ENCODE peak calls at places on chromosomes 5 and 9, in seven cellular contexts. H is stomach, O is astrocyte of the spinal cord, P is GM23248, U is neuronal stem cell, V is fibroblast of mammary gland, W is AG09309. C is an unnamed sample.

GRCh38 chr9:136122425-136123383 is 4.0 kb upstream of the TMEM250 start:
- DNase-seq in H (peak; percentile 83), O (peak; percentile 36), P (peak; percentile 74), U (peak; percentile 72), V (peak; percentile 41), W (no peak), C (no peak)

GRCh38 chr9:21506910-21507795 is 25.0 kb upstream of the IFNE start:
- DNase-seq in H (no peak), O (peak; percentile 85), P (peak; percentile 92), U (no peak), V (peak; percentile 95), W (peak; percentile 85), C (peak; percentile 91)

GRCh38 chr9:27339661-27340295 is 42.8 kb upstream of the EQTN start:
- DNase-seq in H (no peak), O (no peak), P (no peak), U (no peak), V (no peak), W (no peak), C (no peak)

GRCh38 chr5:80919678-80920196 is 40.4 kb upstream of the RASGRF2 start:
- DNase-seq in H (no peak), O (no peak), P (no peak), U (no peak), V (peak; percentile 5), W (no peak), C (no peak)

GRCh38 chr5:115601709-115602584 is at the start of gene TICAM2:
- DNase-seq in H (peak; percentile 56), O (peak; percentile 74), P (peak; percentile 84), U (peak; percentile 47), V (peak; percentile 81), W (no peak), C (no peak)

GRCh38 chr9:83081846-83082245 is 18.9 kb upstream of the RASEF start:
- DNase-seq in H (no peak), O (no peak), P (no peak), U (no peak), V (no peak), W (no peak), C (no peak)

GRCh38 chr5:139711067-139711851 is 63.1 kb downstream of the CXXC5 start:
- DNase-seq in H (no peak), O (peak; percentile 45), P (peak; percentile 82), U (peak; percentile 73), V (peak; percentile 15), W (no peak), C (no peak)

GRCh38 chr9:34133436-34133949 is 7.0 kb upstream of the DCAF12 start:
- DNase-seq in H (no peak), O (no peak), P (no peak), U (no peak), V (no peak), W (no peak), C (no peak)

GRCh38 chr5:120035181-120035580 is 405.8 kb downstream of the FAM170A start:
- DNase-seq in H (no peak), O (no peak), P (no peak), U (no peak), V (no peak), W (no peak), C (no peak)

DNA sequence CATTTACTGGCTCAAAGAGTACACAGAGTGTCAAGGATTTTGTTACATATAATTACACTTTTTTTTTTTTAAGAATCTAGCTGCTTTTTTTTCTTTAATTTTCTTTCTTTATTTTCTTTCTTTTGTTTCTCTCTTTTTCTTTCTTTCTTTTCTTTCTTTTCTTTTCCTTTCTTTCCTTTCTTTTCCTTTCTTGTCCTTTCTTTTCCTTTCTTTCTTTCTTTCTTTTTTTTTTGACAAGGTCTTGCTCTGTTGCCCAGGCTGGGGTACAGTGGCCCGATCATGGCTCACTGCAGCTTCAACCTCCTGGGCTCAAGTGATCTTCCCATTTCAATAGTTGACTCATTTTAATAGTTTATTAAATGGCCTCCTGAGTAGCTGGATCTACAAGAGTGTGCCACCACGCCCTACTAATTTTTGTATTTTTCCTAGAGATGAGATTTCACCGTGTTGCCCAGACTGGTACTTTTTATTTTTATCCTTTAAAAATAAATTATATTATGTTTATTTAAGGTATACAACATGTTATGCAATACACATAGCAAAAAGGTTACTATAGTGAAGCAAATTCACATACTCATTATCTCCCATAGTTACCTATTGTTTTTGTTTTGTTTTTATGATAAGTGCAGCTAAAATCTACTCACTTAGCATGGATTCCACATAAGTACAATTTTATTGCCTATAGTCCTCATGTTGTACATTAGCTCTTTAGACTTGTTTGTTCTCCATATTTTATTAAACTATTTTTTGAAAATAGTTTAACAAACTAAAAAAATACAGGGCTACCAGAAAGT is 381.6 kb upstream of the KLF4 start:
- DNase-seq in H (no peak), O (no peak), P (no peak), U (no peak), V (no peak), W (no peak), C (no peak)
- H3K4me3 ChIP-seq in H (no peak overlapping the region), O (no peak overlapping the region), P (no peak overlapping the region), U (no peak overlapping the region), V (no peak overlapping the region), W (no peak overlapping the region), C (no peak overlapping the region)

DNA sequence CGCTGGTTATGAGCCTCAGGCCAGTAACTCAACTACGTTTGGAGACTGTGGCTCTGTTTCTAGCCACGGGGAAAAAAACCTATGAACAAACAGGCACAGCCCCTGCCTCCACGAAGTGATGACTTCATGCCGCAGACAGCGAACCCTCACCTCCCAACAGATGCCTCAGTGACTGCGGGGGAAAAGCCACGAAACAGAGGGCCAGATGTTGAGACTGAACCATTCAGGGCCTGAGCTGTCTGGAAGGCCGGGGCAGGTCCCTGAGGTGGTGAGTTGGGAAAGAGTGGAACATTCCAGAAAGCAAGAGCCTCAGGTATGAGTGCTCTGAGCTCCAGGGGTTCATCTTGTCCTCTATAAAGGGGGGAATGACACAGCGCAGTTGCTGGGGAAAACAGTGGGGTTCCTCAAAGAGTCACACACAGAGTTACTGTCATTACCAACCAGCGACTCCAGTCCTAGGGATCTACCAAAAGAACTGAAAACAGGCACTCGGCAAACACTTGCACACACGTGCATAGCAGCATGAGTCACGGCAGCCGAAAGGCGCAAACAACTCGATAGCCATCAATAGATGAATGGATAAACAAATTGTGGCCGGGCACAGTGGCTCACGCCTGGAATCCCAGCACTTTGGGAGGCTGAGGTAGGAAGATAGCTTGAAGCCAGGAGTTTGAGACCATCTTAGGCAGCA is 15.3 kb downstream of the PLPP7 start:
- DNase-seq in H (no peak), O (no peak), P (no peak), U (no peak), V (peak; percentile 59), W (peak; percentile 5), C (no peak)
- H3K4me3 ChIP-seq in H (no peak overlapping the region), O (no peak overlapping the region), P (no peak overlapping the region), U (no peak overlapping the region), V (no peak overlapping the region), W (no peak overlapping the region), C (no peak overlapping the region)

GRCh38 chr9:16484744-16485143 is 385.7 kb downstream of the BNC2 start:
- DNase-seq in H (no peak), O (peak; percentile 59), P (no peak), U (no peak), V (peak; percentile 48), W (peak; percentile 21), C (peak; percentile 42)
- H3K4me3 ChIP-seq in H (no peak overlapping the region), O (no peak overlapping the region), P (no peak overlapping the region), U (no peak overlapping the region), V (no peak overlapping the region), W (no peak overlapping the region), C (no peak overlapping the region)

DNA sequence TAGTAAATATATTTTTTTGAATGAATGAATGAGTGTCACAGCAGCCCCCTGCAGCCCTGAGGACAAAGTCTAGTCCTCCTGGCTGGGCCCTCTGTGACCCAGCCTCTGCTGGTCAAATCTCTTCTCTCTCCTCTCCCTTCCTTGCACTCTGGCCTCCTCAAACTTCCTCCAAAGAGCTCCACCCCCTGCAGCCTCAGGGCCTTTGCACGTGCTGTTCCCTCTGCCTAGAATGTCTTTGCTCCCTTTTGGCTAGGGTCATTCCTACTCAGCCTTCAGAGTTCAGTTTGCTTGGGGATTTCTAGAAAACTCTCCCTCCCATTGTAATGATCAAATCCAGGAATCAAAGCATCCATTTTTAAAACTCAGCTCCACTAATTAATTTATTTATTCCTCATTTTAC is 13.0 kb downstream of the SH2D3C start:
- DNase-seq in H (no peak), O (no peak), P (no peak), U (no peak), V (no peak), W (no peak), C (no peak)
- H3K4me3 ChIP-seq in H (no peak overlapping the region), O (no peak overlapping the region), P (no peak overlapping the region), U (no peak overlapping the region), V (no peak overlapping the region), W (no peak overlapping the region), C (no peak overlapping the region)

DNA sequence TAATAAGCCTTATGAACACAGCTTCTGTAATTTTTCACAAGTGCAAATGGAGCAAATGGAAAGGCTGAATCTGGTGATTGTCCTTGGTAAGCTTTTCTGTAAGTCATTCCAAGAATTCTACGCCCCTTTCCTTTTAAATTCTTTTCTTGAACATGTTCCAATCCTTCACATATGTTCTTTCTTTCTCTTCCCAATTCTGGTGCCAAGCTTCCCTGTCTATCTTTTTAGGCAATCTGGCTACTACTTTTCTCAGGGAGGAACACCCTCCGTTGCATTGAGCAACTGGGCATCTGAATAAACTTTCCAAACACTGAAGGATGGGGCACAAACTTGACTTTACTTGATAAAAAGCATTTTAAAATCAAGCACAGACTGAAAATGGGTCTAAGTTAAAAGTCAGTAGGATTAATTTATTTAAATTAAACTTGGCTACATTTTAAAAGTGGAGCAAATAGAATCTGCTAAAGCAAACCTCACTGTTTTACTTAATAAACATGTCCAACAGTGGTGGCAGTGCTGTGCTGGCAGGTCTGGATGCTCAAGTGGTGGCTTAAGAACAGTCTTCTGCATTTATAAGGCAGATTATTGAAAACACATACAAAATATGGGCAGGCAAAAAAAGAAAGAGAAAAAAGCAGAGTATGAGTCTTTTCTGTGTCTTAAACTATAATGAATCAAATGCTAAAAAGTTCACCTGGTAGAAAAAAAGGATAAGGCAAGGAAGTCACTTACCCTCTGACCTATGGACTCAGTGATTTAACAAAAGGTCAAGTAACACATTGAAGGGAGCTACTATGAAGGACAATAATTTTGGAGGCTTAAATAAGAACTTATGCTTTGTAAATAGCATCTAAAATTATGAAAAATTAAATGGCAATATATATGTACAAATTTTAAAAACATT is 5.4 kb downstream of the ELL2 start:
- DNase-seq in H (no peak), O (peak; percentile 38), P (peak; percentile 48), U (no peak), V (peak; percentile 57), W (no peak), C (peak; percentile 31)
- H3K4me3 ChIP-seq in H (no peak overlapping the region), O (no peak overlapping the region), P (peak overlapping the region; percentile 97), U (no peak overlapping the region), V (no peak overlapping the region), W (no peak overlapping the region), C (no peak overlapping the region)